ENCODE peak calls at places on chromosomes 3 and 15, in seven cellular contexts. One of them, this sample, is unnamed.

GRCh38 chr3:195441971-195442572 is 748 bp downstream of the ACAP2 start:
- DNase-seq in aorta: peak
- DNase-seq in astrocyte of the spinal cord: peak
- DNase-seq in NCI-H345: peak
- DNase-seq in NCI-H510A treated with DMSO at 0.1 percent for 48 hours: no peak
- DNase-seq in left cardiac atrium: peak
- DNase-seq in KG1: peak
- DNase-seq in this sample: peak

GRCh38 chr3:120816728-120817127 is 74.2 kb downstream of the GTF2E1 start:
- DNase-seq in aorta: no peak
- DNase-seq in astrocyte of the spinal cord: no peak
- DNase-seq in NCI-H345: no peak
- DNase-seq in NCI-H510A treated with DMSO at 0.1 percent for 48 hours: no peak
- DNase-seq in left cardiac atrium: no peak
- DNase-seq in KG1: no peak
- DNase-seq in this sample: no peak

GRCh38 chr3:18127181-18127863 is 297.8 kb downstream of the SATB1 start:
- DNase-seq in aorta: no peak
- DNase-seq in astrocyte of the spinal cord: no peak
- DNase-seq in NCI-H345: no peak
- DNase-seq in NCI-H510A treated with DMSO at 0.1 percent for 48 hours: no peak
- DNase-seq in left cardiac atrium: no peak
- DNase-seq in KG1: peak
- DNase-seq in this sample: no peak

GRCh38 chr3:73255609-73256029 is 194.2 kb downstream of the EBLN2 start:
- DNase-seq in aorta: no peak
- DNase-seq in astrocyte of the spinal cord: peak
- DNase-seq in NCI-H345: peak
- DNase-seq in NCI-H510A treated with DMSO at 0.1 percent for 48 hours: peak
- DNase-seq in left cardiac atrium: peak
- DNase-seq in KG1: no peak
- DNase-seq in this sample: no peak

GRCh38 chr15:89802986-89803820 is 11.4 kb downstream of the ANPEP start:
- DNase-seq in aorta: peak
- DNase-seq in astrocyte of the spinal cord: no peak
- DNase-seq in NCI-H345: no peak
- DNase-seq in NCI-H510A treated with DMSO at 0.1 percent for 48 hours: no peak
- DNase-seq in left cardiac atrium: no peak
- DNase-seq in KG1: no peak
- DNase-seq in this sample: no peak

GRCh38 chr3:120200836-120201235 is 84.2 kb downstream of the GPR156 start:
- DNase-seq in aorta: no peak
- DNase-seq in astrocyte of the spinal cord: no peak
- DNase-seq in NCI-H345: no peak
- DNase-seq in NCI-H510A treated with DMSO at 0.1 percent for 48 hours: no peak
- DNase-seq in left cardiac atrium: no peak
- DNase-seq in KG1: no peak
- DNase-seq in this sample: no peak

GRCh38 chr3:177646749-177647148 is 449.5 kb upstream of the TBL1XR1 start:
- DNase-seq in aorta: no peak
- DNase-seq in astrocyte of the spinal cord: no peak
- DNase-seq in NCI-H345: no peak
- DNase-seq in NCI-H510A treated with DMSO at 0.1 percent for 48 hours: no peak
- DNase-seq in left cardiac atrium: no peak
- DNase-seq in KG1: peak
- DNase-seq in this sample: no peak

GRCh38 chr15:45616901-45617323 is 17.9 kb upstream of the SQOR start:
- DNase-seq in aorta: no peak
- DNase-seq in astrocyte of the spinal cord: no peak
- DNase-seq in NCI-H345: no peak
- DNase-seq in NCI-H510A treated with DMSO at 0.1 percent for 48 hours: no peak
- DNase-seq in left cardiac atrium: no peak
- DNase-seq in KG1: no peak
- DNase-seq in this sample: no peak

GRCh38 chr3:184129012-184129411 is 6.1 kb upstream of the EIF2B5 start:
- DNase-seq in aorta: no peak
- DNase-seq in astrocyte of the spinal cord: peak
- DNase-seq in NCI-H345: peak
- DNase-seq in NCI-H510A treated with DMSO at 0.1 percent for 48 hours: peak
- DNase-seq in left cardiac atrium: peak
- DNase-seq in KG1: no peak
- DNase-seq in this sample: peak

GRCh38 chr3:99753268-99753975 is 64.2 kb upstream of the CMSS1 start:
- DNase-seq in aorta: no peak
- DNase-seq in astrocyte of the spinal cord: peak
- DNase-seq in NCI-H345: peak
- DNase-seq in NCI-H510A treated with DMSO at 0.1 percent for 48 hours: peak
- DNase-seq in left cardiac atrium: no peak
- DNase-seq in KG1: peak
- DNase-seq in this sample: peak

GRCh38 chr15:100783760-100784492 is 95.7 kb upstream of the ALDH1A3 start:
- DNase-seq in aorta: peak
- DNase-seq in astrocyte of the spinal cord: no peak
- DNase-seq in NCI-H345: no peak
- DNase-seq in NCI-H510A treated with DMSO at 0.1 percent for 48 hours: no peak
- DNase-seq in left cardiac atrium: no peak
- DNase-seq in KG1: no peak
- DNase-seq in this sample: no peak

GRCh38 chr15:90376789-90377188 is 11.3 kb upstream of the IQGAP1 start:
- DNase-seq in aorta: no peak
- DNase-seq in astrocyte of the spinal cord: no peak
- DNase-seq in NCI-H345: no peak
- DNase-seq in NCI-H510A treated with DMSO at 0.1 percent for 48 hours: no peak
- DNase-seq in left cardiac atrium: no peak
- DNase-seq in KG1: peak
- DNase-seq in this sample: no peak

GRCh38 chr3:45592830-45593707 is 1.5 kb upstream of the LIMD1 start:
- DNase-seq in aorta: peak
- DNase-seq in astrocyte of the spinal cord: peak
- DNase-seq in NCI-H345: peak
- DNase-seq in NCI-H510A treated with DMSO at 0.1 percent for 48 hours: peak
- DNase-seq in left cardiac atrium: peak
- DNase-seq in KG1: peak
- DNase-seq in this sample: peak